ENCODE peak calls at places on chromosomes 1 and 21, in nine cellular contexts. L is ascending aorta; Q is testis; T is fibroblast of pulmonary artery; S is left lung; U is ovary; A is cardiac fibroblast; D is AG04450; E is CD4-positive, alpha-beta memory T cell. O is an unnamed sample.

GRCh38 chr1:85296980-85297379 is 20.5 kb upstream of the BCL10 start:
- DNase-seq in L (no peak), Q (no peak), T (no peak), S (no peak), U (no peak), A (peak; percentile 54), D (no peak), E (no peak), O (peak; percentile 66)

GRCh38 chr21:35559128-35559831 is 501.0 kb downstream of the SETD4 start:
- DNase-seq in L (no peak), Q (no peak), T (peak; percentile 94), S (no peak), U (no peak), A (peak; percentile 98), D (peak; percentile 82), E (no peak), O (peak; percentile 91)

GRCh38 chr1:215600258-215600792 is 33.2 kb downstream of the KCTD3 start:
- DNase-seq in L (no peak), Q (no peak), T (no peak), S (no peak), U (no peak), A (no peak), D (no peak), E (no peak), O (no peak)

GRCh38 chr1:29820401-29820800 is 584.1 kb downstream of the PTPRU start:
- DNase-seq in L (no peak), Q (no peak), T (no peak), S (no peak), U (no peak), A (no peak), D (no peak), E (no peak), O (no peak)

GRCh38 chr1:3061981-3062615 is 6.9 kb upstream of the PRDM16 start:
- DNase-seq in L (no peak), Q (no peak), T (no peak), S (no peak), U (no peak), A (no peak), D (no peak), E (no peak), O (no peak)

GRCh38 chr1:41955461-41956159 is 36.9 kb upstream of the HIVEP3 start:
- DNase-seq in L (no peak), Q (no peak), T (peak; percentile 77), S (no peak), U (no peak), A (peak; percentile 91), D (peak; percentile 61), E (no peak), O (peak; percentile 93)

GRCh38 chr1:147600119-147601111 is 59.1 kb downstream of the BCL9 start:
- DNase-seq in L (no peak), Q (no peak), T (peak; percentile 31), S (no peak), U (no peak), A (peak; percentile 63), D (no peak), E (no peak), O (peak; percentile 82)

GRCh38 chr1:60126733-60127132 is 53.2 kb upstream of the C1orf87 start:
- DNase-seq in L (no peak), Q (no peak), T (no peak), S (no peak), U (no peak), A (peak; percentile 5), D (no peak), E (no peak), O (no peak)

GRCh38 chr1:180842052-180842451 is 70.6 kb upstream of the KIAA1614 start:
- DNase-seq in L (no peak), Q (no peak), T (peak; percentile 72), S (no peak), U (no peak), A (peak; percentile 91), D (peak; percentile 53), E (no peak), O (peak; percentile 41)

GRCh38 chr1:52904590-52905375 is 16.8 kb downstream of the ECHDC2 start:
- DNase-seq in L (no peak), Q (no peak), T (peak; percentile 31), S (no peak), U (no peak), A (peak; percentile 11), D (no peak), E (peak; percentile 24), O (no peak)

GRCh38 chr1:3468236-3469103 is 14.0 kb downstream of the ARHGEF16 start:
- DNase-seq in L (no peak), Q (no peak), T (no peak), S (peak; percentile 74), U (peak; percentile 35), A (no peak), D (no peak), E (no peak), O (no peak)

GRCh38 chr1:1122981-1123480 is 7.1 kb upstream of the C1orf159 start:
- DNase-seq in L (no peak), Q (no peak), T (peak; percentile 16), S (peak; percentile 57), U (no peak), A (no peak), D (no peak), E (no peak), O (peak; percentile 68)

GRCh38 chr1:192626366-192627179 is 9.4 kb upstream of the RGS13 start:
- DNase-seq in L (no peak), Q (no peak), T (peak; percentile 23), S (no peak), U (no peak), A (peak; percentile 9), D (no peak), E (no peak), O (no peak)
- H3K4me3 ChIP-seq in L (no peak overlapping the region), Q (no peak overlapping the region), T (no peak overlapping the region), S (no peak overlapping the region), U (no peak overlapping the region), A (no peak overlapping the region), D (no peak overlapping the region), E (no peak overlapping the region), O (no peak overlapping the region)

GRCh38 chr1:91710261-91710660 is 175.7 kb downstream of the TGFBR3 start:
- DNase-seq in L (no peak), Q (no peak), T (no peak), S (no peak), U (no peak), A (no peak), D (no peak), E (no peak), O (no peak)

GRCh38 chr1:91714867-91715381 is 171.0 kb downstream of the TGFBR3 start:
- DNase-seq in L (no peak), Q (no peak), T (no peak), S (no peak), U (no peak), A (no peak), D (no peak), E (no peak), O (no peak)

GRCh38 chr1:91712981-91713841 is 172.7 kb downstream of the TGFBR3 start:
- DNase-seq in L (no peak), Q (peak; percentile 29), T (peak; percentile 83), S (peak; percentile 52), U (peak; percentile 68), A (peak; percentile 89), D (no peak), E (peak; percentile 26), O (peak; percentile 57)

GRCh38 chr1:91711504-91712247 is 174.3 kb downstream of the TGFBR3 start:
- DNase-seq in L (no peak), Q (no peak), T (no peak), S (no peak), U (no peak), A (no peak), D (no peak), E (no peak), O (no peak)

GRCh38 chr1:91712393-91712792 is 173.6 kb downstream of the TGFBR3 start:
- DNase-seq in L (no peak), Q (no peak), T (no peak), S (no peak), U (no peak), A (no peak), D (no peak), E (no peak), O (no peak)
- H3K4me3 ChIP-seq in L (no peak overlapping the region), Q (no peak overlapping the region), T (no peak overlapping the region), S (no peak overlapping the region), U (no peak overlapping the region), A (no peak overlapping the region), D (no peak overlapping the region), E (no peak overlapping the region), O (no peak overlapping the region)

GRCh38 chr21:33024278-33025103 is 1.2 kb upstream of the OLIG2 start:
- DNase-seq in L (no peak), Q (no peak), T (no peak), S (peak; percentile 81), U (no peak), A (no peak), D (no peak), E (no peak), O (no peak)

GRCh38 chr21:33025106-33025470 is 647 bp upstream of the OLIG2 start:
- DNase-seq in L (no peak), Q (no peak), T (no peak), S (no peak), U (no peak), A (no peak), D (no peak), E (no peak), O (no peak)

GRCh38 chr21:33022828-33023573 is 2.7 kb upstream of the OLIG2 start:
- DNase-seq in L (no peak), Q (no peak), T (no peak), S (peak; percentile 83), U (no peak), A (no peak), D (no peak), E (no peak), O (peak; percentile 22)

GRCh38 chr21:33022489-33022827 is 3.3 kb upstream of the OLIG2 start:
- DNase-seq in L (no peak), Q (no peak), T (no peak), S (no peak), U (no peak), A (no peak), D (no peak), E (no peak), O (no peak)

GRCh38 chr21:33023574-33024277 is 2.0 kb upstream of the OLIG2 start:
- DNase-seq in L (no peak), Q (no peak), T (no peak), S (peak; percentile 84), U (no peak), A (no peak), D (no peak), E (no peak), O (peak; percentile 20)
- H3K4me3 ChIP-seq in L (no peak overlapping the region), Q (no peak overlapping the region), T (no peak overlapping the region), S (peak overlapping the region; percentile 13), U (no peak overlapping the region), A (no peak overlapping the region), D (no peak overlapping the region), E (no peak overlapping the region), O (no peak overlapping the region)

DNA sequence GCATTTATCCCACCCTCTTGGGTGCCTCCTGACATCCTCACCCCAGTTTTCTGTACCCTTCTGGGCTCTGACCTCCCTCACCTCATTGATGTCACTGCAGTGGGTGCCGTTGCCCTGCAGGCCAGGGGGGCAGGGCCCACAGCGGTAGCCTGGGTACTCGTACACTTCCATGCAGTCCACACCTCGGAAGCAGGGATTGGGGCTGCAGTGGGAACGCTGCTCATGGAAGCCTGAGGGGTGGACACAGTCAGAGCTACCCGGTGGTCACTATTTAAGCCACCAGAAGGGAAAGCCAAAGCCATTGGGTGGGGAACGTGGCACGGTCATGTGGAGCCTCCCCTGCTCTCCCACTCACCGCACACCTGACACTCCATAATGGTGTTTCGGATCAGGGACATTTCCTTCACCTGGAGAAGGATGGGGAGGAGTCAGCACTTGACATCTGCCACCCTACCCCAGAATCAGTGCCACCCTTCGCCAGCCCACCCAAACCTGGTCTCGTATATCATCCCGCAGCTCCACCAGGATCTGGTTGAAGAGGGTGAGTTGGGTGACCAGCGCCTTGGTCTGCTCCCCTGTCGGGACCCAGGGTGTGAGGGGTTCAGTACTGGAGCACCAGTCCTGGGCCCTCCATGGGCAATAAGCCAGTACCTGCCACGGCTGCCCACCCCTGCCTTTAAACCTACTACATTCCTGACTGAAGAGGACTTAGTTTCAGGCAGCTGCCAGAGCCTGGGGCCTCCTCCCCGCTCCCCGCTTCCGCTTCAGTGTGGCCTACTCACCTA is 4.8 kb downstream of the THBS3 start:
- DNase-seq in L (no peak), Q (no peak), T (no peak), S (peak; percentile 55), U (no peak), A (no peak), D (no peak), E (no peak), O (no peak)
- H3K4me3 ChIP-seq in L (no peak overlapping the region), Q (no peak overlapping the region), T (no peak overlapping the region), S (no peak overlapping the region), U (no peak overlapping the region), A (no peak overlapping the region), D (no peak overlapping the region), E (no peak overlapping the region), O (no peak overlapping the region)

O was measured in foreskin fibroblast.